ENCODE peak calls at places on chromosomes 3 and 15, in five cellular contexts. One of them, this sample, is unnamed.

GRCh38 chr3:130529816-130530215 is 12.8 kb downstream of the COL6A6 start:
- DNase-seq in gastrocnemius medialis: no peak
- DNase-seq in NCI-H2029: no peak
- DNase-seq in NAMALWA: no peak
- DNase-seq in activated T-cell treated with anti-CD3 and anti-CD28 coated beads, Interleukin-2, amount 50 U/mL, for 1 hour: no peak
- DNase-seq in this sample: no peak

GRCh38 chr15:49863431-49864205 is 242.8 kb downstream of the DTWD1 start:
- DNase-seq in gastrocnemius medialis: no peak
- DNase-seq in NCI-H2029: no peak
- DNase-seq in NAMALWA: no peak
- DNase-seq in activated T-cell treated with anti-CD3 and anti-CD28 coated beads, Interleukin-2, amount 50 U/mL, for 1 hour: no peak
- DNase-seq in this sample: no peak

GRCh38 chr3:53040361-53040820 is 5.5 kb downstream of the SFMBT1 start:
- DNase-seq in gastrocnemius medialis: no peak
- DNase-seq in NCI-H2029: no peak
- DNase-seq in NAMALWA: no peak
- DNase-seq in activated T-cell treated with anti-CD3 and anti-CD28 coated beads, Interleukin-2, amount 50 U/mL, for 1 hour: no peak
- DNase-seq in this sample: no peak

GRCh38 chr15:76979996-76980520 is 14.9 kb upstream of the PSTPIP1 start:
- DNase-seq in gastrocnemius medialis: no peak
- DNase-seq in NCI-H2029: no peak
- DNase-seq in NAMALWA: no peak
- DNase-seq in activated T-cell treated with anti-CD3 and anti-CD28 coated beads, Interleukin-2, amount 50 U/mL, for 1 hour: no peak
- DNase-seq in this sample: no peak

GRCh38 chr3:138594150-138594934 is at the start of gene CEP70:
- DNase-seq in gastrocnemius medialis: peak
- DNase-seq in NCI-H2029: no peak
- DNase-seq in NAMALWA: peak
- DNase-seq in activated T-cell treated with anti-CD3 and anti-CD28 coated beads, Interleukin-2, amount 50 U/mL, for 1 hour: peak
- DNase-seq in this sample: peak

GRCh38 chr3:128323206-128324081 is 143.2 kb downstream of the DNAJB8 start:
- DNase-seq in gastrocnemius medialis: no peak
- DNase-seq in NCI-H2029: peak
- DNase-seq in NAMALWA: no peak
- DNase-seq in activated T-cell treated with anti-CD3 and anti-CD28 coated beads, Interleukin-2, amount 50 U/mL, for 1 hour: no peak
- DNase-seq in this sample: no peak

GRCh38 chr3:72907851-72908620 is 20.2 kb downstream of the GXYLT2 start:
- DNase-seq in gastrocnemius medialis: peak
- DNase-seq in NCI-H2029: no peak
- DNase-seq in NAMALWA: no peak
- DNase-seq in activated T-cell treated with anti-CD3 and anti-CD28 coated beads, Interleukin-2, amount 50 U/mL, for 1 hour: no peak
- DNase-seq in this sample: peak

GRCh38 chr15:59352189-59352588 is 20.5 kb downstream of the MYO1E start:
- DNase-seq in gastrocnemius medialis: no peak
- DNase-seq in NCI-H2029: no peak
- DNase-seq in NAMALWA: no peak
- DNase-seq in activated T-cell treated with anti-CD3 and anti-CD28 coated beads, Interleukin-2, amount 50 U/mL, for 1 hour: no peak
- DNase-seq in this sample: no peak

GRCh38 chr3:57160046-57160730 is 5.0 kb downstream of the IL17RD start:
- DNase-seq in gastrocnemius medialis: no peak
- DNase-seq in NCI-H2029: no peak
- DNase-seq in NAMALWA: no peak
- DNase-seq in activated T-cell treated with anti-CD3 and anti-CD28 coated beads, Interleukin-2, amount 50 U/mL, for 1 hour: no peak
- DNase-seq in this sample: no peak

GRCh38 chr15:80010131-80010673 is 39.2 kb upstream of the BCL2A1 start:
- DNase-seq in gastrocnemius medialis: no peak
- DNase-seq in NCI-H2029: no peak
- DNase-seq in NAMALWA: no peak
- DNase-seq in activated T-cell treated with anti-CD3 and anti-CD28 coated beads, Interleukin-2, amount 50 U/mL, for 1 hour: no peak
- DNase-seq in this sample: no peak

GRCh38 chr3:149419816-149420215 is 42.4 kb upstream of the TM4SF1 start:
- DNase-seq in gastrocnemius medialis: no peak
- DNase-seq in NCI-H2029: no peak
- DNase-seq in NAMALWA: no peak
- DNase-seq in activated T-cell treated with anti-CD3 and anti-CD28 coated beads, Interleukin-2, amount 50 U/mL, for 1 hour: no peak
- DNase-seq in this sample: no peak

GRCh38 chr3:108131105-108131794 is 40.4 kb upstream of the CD47 start:
- DNase-seq in gastrocnemius medialis: no peak
- DNase-seq in NCI-H2029: no peak
- DNase-seq in NAMALWA: no peak
- DNase-seq in activated T-cell treated with anti-CD3 and anti-CD28 coated beads, Interleukin-2, amount 50 U/mL, for 1 hour: no peak
- DNase-seq in this sample: no peak

GRCh38 chr15:83845230-83845629 is 191.3 kb downstream of the ADAMTSL3 start:
- DNase-seq in gastrocnemius medialis: no peak
- DNase-seq in NCI-H2029: no peak
- DNase-seq in NAMALWA: no peak
- DNase-seq in activated T-cell treated with anti-CD3 and anti-CD28 coated beads, Interleukin-2, amount 50 U/mL, for 1 hour: no peak
- DNase-seq in this sample: no peak

GRCh38 chr3:54120657-54121403 is 1.5 kb upstream of the CACNA2D3 start:
- DNase-seq in gastrocnemius medialis: no peak
- DNase-seq in NCI-H2029: peak
- DNase-seq in NAMALWA: peak
- DNase-seq in activated T-cell treated with anti-CD3 and anti-CD28 coated beads, Interleukin-2, amount 50 U/mL, for 1 hour: no peak
- DNase-seq in this sample: no peak

GRCh38 chr3:172347895-172348680 is 100.2 kb downstream of the GHSR start:
- DNase-seq in gastrocnemius medialis: no peak
- DNase-seq in NCI-H2029: no peak
- DNase-seq in NAMALWA: no peak
- DNase-seq in activated T-cell treated with anti-CD3 and anti-CD28 coated beads, Interleukin-2, amount 50 U/mL, for 1 hour: no peak
- DNase-seq in this sample: no peak

GRCh38 chr15:69535101-69535638 is 82.6 kb downstream of the RPLP1 start:
- DNase-seq in gastrocnemius medialis: no peak
- DNase-seq in NCI-H2029: no peak
- DNase-seq in NAMALWA: no peak
- DNase-seq in activated T-cell treated with anti-CD3 and anti-CD28 coated beads, Interleukin-2, amount 50 U/mL, for 1 hour: no peak
- DNase-seq in this sample: no peak

GRCh38 chr3:129002573-129003569 is 1.8 kb downstream of the EFCC1 start:
- DNase-seq in gastrocnemius medialis: no peak
- DNase-seq in NCI-H2029: no peak
- DNase-seq in NAMALWA: no peak
- DNase-seq in activated T-cell treated with anti-CD3 and anti-CD28 coated beads, Interleukin-2, amount 50 U/mL, for 1 hour: no peak
- DNase-seq in this sample: peak

GRCh38 chr3:36813320-36813719 is 49.0 kb upstream of the DCLK3 start:
- DNase-seq in gastrocnemius medialis: no peak
- DNase-seq in NCI-H2029: no peak
- DNase-seq in NAMALWA: no peak
- DNase-seq in activated T-cell treated with anti-CD3 and anti-CD28 coated beads, Interleukin-2, amount 50 U/mL, for 1 hour: no peak
- DNase-seq in this sample: no peak